ENCODE peak calls at places on chromosome 12, in ten cellular contexts. One of them, this sample, is unnamed.

GRCh38 chr12:14774074-14774943 is 29.0 kb downstream of the WBP11 start:
- DNase-seq in activated CD8-positive, alpha-beta memory T cell treated with anti-CD3 and anti-CD28 coated beads for 4 hours: peak
- DNase-seq in T-helper 1 cell: peak
- DNase-seq in NCI-H526: no peak
- DNase-seq in endothelial cell: peak
- DNase-seq in heart left ventricle: peak
- DNase-seq in NCI-H774: peak
- DNase-seq in stimulated activated CD4-positive, alpha-beta T cell treated with anti-CD3 and anti-CD28 coated beads, Interleukin-12 subunit alpha, Interleukin-12 subunit beta, amount 100 ng/mL, for 4 hours: peak
- DNase-seq in left cardiac atrium: peak
- DNase-seq in naive B cell: peak
- DNase-seq in this sample: peak

GRCh38 chr12:67885370-67886169 is 103.7 kb upstream of the IFNG-AS1 start:
- DNase-seq in endothelial cell: no peak
- DNase-seq in activated CD8-positive, alpha-beta memory T cell treated with anti-CD3 and anti-CD28 coated beads for 4 hours: no peak
- DNase-seq in left cardiac atrium: no peak
- DNase-seq in heart left ventricle: peak
- DNase-seq in naive B cell: no peak
- DNase-seq in NCI-H774: no peak
- DNase-seq in T-helper 1 cell: no peak
- DNase-seq in stimulated activated CD4-positive, alpha-beta T cell treated with anti-CD3 and anti-CD28 coated beads, Interleukin-12 subunit alpha, Interleukin-12 subunit beta, amount 100 ng/mL, for 4 hours: no peak
- DNase-seq in NCI-H526: no peak
- DNase-seq in this sample: no peak

GRCh38 chr12:108379761-108380160 is 40.6 kb upstream of the CMKLR1 start:
- DNase-seq in heart left ventricle: no peak
- DNase-seq in NCI-H526: no peak
- DNase-seq in activated CD8-positive, alpha-beta memory T cell treated with anti-CD3 and anti-CD28 coated beads for 4 hours: no peak
- DNase-seq in left cardiac atrium: no peak
- DNase-seq in endothelial cell: no peak
- DNase-seq in naive B cell: no peak
- DNase-seq in T-helper 1 cell: no peak
- DNase-seq in NCI-H774: no peak
- DNase-seq in stimulated activated CD4-positive, alpha-beta T cell treated with anti-CD3 and anti-CD28 coated beads, Interleukin-12 subunit alpha, Interleukin-12 subunit beta, amount 100 ng/mL, for 4 hours: no peak
- DNase-seq in this sample: no peak

GRCh38 chr12:754238-754816 is 1.9 kb downstream of the WNK1 start:
- DNase-seq in NCI-H774: no peak
- DNase-seq in endothelial cell: no peak
- DNase-seq in left cardiac atrium: no peak
- DNase-seq in naive B cell: no peak
- DNase-seq in stimulated activated CD4-positive, alpha-beta T cell treated with anti-CD3 and anti-CD28 coated beads, Interleukin-12 subunit alpha, Interleukin-12 subunit beta, amount 100 ng/mL, for 4 hours: no peak
- DNase-seq in NCI-H526: peak
- DNase-seq in T-helper 1 cell: no peak
- DNase-seq in activated CD8-positive, alpha-beta memory T cell treated with anti-CD3 and anti-CD28 coated beads for 4 hours: no peak
- DNase-seq in heart left ventricle: no peak
- DNase-seq in this sample: no peak

GRCh38 chr12:82411561-82412230 is 53.4 kb downstream of the METTL25 start:
- DNase-seq in naive B cell: no peak
- DNase-seq in activated CD8-positive, alpha-beta memory T cell treated with anti-CD3 and anti-CD28 coated beads for 4 hours: no peak
- DNase-seq in NCI-H526: no peak
- DNase-seq in left cardiac atrium: no peak
- DNase-seq in T-helper 1 cell: no peak
- DNase-seq in heart left ventricle: no peak
- DNase-seq in endothelial cell: no peak
- DNase-seq in NCI-H774: no peak
- DNase-seq in stimulated activated CD4-positive, alpha-beta T cell treated with anti-CD3 and anti-CD28 coated beads, Interleukin-12 subunit alpha, Interleukin-12 subunit beta, amount 100 ng/mL, for 4 hours: no peak
- DNase-seq in this sample: no peak

GRCh38 chr12:122830517-122831214 is 4.6 kb upstream of the HIP1R start:
- DNase-seq in NCI-H526: no peak
- DNase-seq in heart left ventricle: no peak
- DNase-seq in activated CD8-positive, alpha-beta memory T cell treated with anti-CD3 and anti-CD28 coated beads for 4 hours: no peak
- DNase-seq in T-helper 1 cell: no peak
- DNase-seq in NCI-H774: no peak
- DNase-seq in stimulated activated CD4-positive, alpha-beta T cell treated with anti-CD3 and anti-CD28 coated beads, Interleukin-12 subunit alpha, Interleukin-12 subunit beta, amount 100 ng/mL, for 4 hours: no peak
- DNase-seq in endothelial cell: no peak
- DNase-seq in naive B cell: no peak
- DNase-seq in left cardiac atrium: no peak
- DNase-seq in this sample: no peak

GRCh38 chr12:131379758-131380157 is 331.1 kb upstream of the SFSWAP start:
- DNase-seq in endothelial cell: no peak
- DNase-seq in NCI-H774: no peak
- DNase-seq in activated CD8-positive, alpha-beta memory T cell treated with anti-CD3 and anti-CD28 coated beads for 4 hours: no peak
- DNase-seq in T-helper 1 cell: no peak
- DNase-seq in NCI-H526: no peak
- DNase-seq in naive B cell: no peak
- DNase-seq in stimulated activated CD4-positive, alpha-beta T cell treated with anti-CD3 and anti-CD28 coated beads, Interleukin-12 subunit alpha, Interleukin-12 subunit beta, amount 100 ng/mL, for 4 hours: no peak
- DNase-seq in left cardiac atrium: no peak
- DNase-seq in heart left ventricle: no peak
- DNase-seq in this sample: no peak

GRCh38 chr12:51351913-51352532 is 5.5 kb upstream of the CELA1 start:
- DNase-seq in NCI-H774: peak
- DNase-seq in heart left ventricle: no peak
- DNase-seq in activated CD8-positive, alpha-beta memory T cell treated with anti-CD3 and anti-CD28 coated beads for 4 hours: no peak
- DNase-seq in T-helper 1 cell: peak
- DNase-seq in naive B cell: peak
- DNase-seq in NCI-H526: peak
- DNase-seq in stimulated activated CD4-positive, alpha-beta T cell treated with anti-CD3 and anti-CD28 coated beads, Interleukin-12 subunit alpha, Interleukin-12 subunit beta, amount 100 ng/mL, for 4 hours: no peak
- DNase-seq in left cardiac atrium: no peak
- DNase-seq in endothelial cell: peak
- DNase-seq in this sample: peak

GRCh38 chr12:19867151-19867550 is 427.9 kb downstream of the AEBP2 start:
- DNase-seq in endothelial cell: no peak
- DNase-seq in heart left ventricle: no peak
- DNase-seq in NCI-H526: no peak
- DNase-seq in stimulated activated CD4-positive, alpha-beta T cell treated with anti-CD3 and anti-CD28 coated beads, Interleukin-12 subunit alpha, Interleukin-12 subunit beta, amount 100 ng/mL, for 4 hours: no peak
- DNase-seq in T-helper 1 cell: no peak
- DNase-seq in left cardiac atrium: no peak
- DNase-seq in naive B cell: no peak
- DNase-seq in activated CD8-positive, alpha-beta memory T cell treated with anti-CD3 and anti-CD28 coated beads for 4 hours: no peak
- DNase-seq in NCI-H774: no peak
- DNase-seq in this sample: no peak

GRCh38 chr12:15015121-15015520 is 42.3 kb downstream of the PDE6H start:
- DNase-seq in endothelial cell: no peak
- DNase-seq in activated CD8-positive, alpha-beta memory T cell treated with anti-CD3 and anti-CD28 coated beads for 4 hours: no peak
- DNase-seq in T-helper 1 cell: no peak
- DNase-seq in left cardiac atrium: no peak
- DNase-seq in heart left ventricle: no peak
- DNase-seq in NCI-H526: no peak
- DNase-seq in NCI-H774: no peak
- DNase-seq in naive B cell: no peak
- DNase-seq in stimulated activated CD4-positive, alpha-beta T cell treated with anti-CD3 and anti-CD28 coated beads, Interleukin-12 subunit alpha, Interleukin-12 subunit beta, amount 100 ng/mL, for 4 hours: no peak
- DNase-seq in this sample: no peak

GRCh38 chr12:113939867-113940266 is 26.3 kb downstream of the RBM19 start:
- DNase-seq in activated CD8-positive, alpha-beta memory T cell treated with anti-CD3 and anti-CD28 coated beads for 4 hours: no peak
- DNase-seq in stimulated activated CD4-positive, alpha-beta T cell treated with anti-CD3 and anti-CD28 coated beads, Interleukin-12 subunit alpha, Interleukin-12 subunit beta, amount 100 ng/mL, for 4 hours: no peak
- DNase-seq in endothelial cell: no peak
- DNase-seq in NCI-H774: no peak
- DNase-seq in left cardiac atrium: no peak
- DNase-seq in NCI-H526: no peak
- DNase-seq in naive B cell: no peak
- DNase-seq in heart left ventricle: no peak
- DNase-seq in T-helper 1 cell: no peak
- DNase-seq in this sample: no peak

GRCh38 chr12:51886021-51886710 is 1.7 kb upstream of the ANKRD33 start:
- DNase-seq in NCI-H526: no peak
- DNase-seq in heart left ventricle: peak
- DNase-seq in naive B cell: peak
- DNase-seq in activated CD8-positive, alpha-beta memory T cell treated with anti-CD3 and anti-CD28 coated beads for 4 hours: peak
- DNase-seq in NCI-H774: no peak
- DNase-seq in stimulated activated CD4-positive, alpha-beta T cell treated with anti-CD3 and anti-CD28 coated beads, Interleukin-12 subunit alpha, Interleukin-12 subunit beta, amount 100 ng/mL, for 4 hours: no peak
- DNase-seq in T-helper 1 cell: peak
- DNase-seq in endothelial cell: no peak
- DNase-seq in left cardiac atrium: peak
- DNase-seq in this sample: peak

GRCh38 chr12:119877639-119877948 is 474 bp upstream of the CIT start:
- DNase-seq in activated CD8-positive, alpha-beta memory T cell treated with anti-CD3 and anti-CD28 coated beads for 4 hours: no peak
- DNase-seq in heart left ventricle: no peak
- DNase-seq in endothelial cell: no peak
- DNase-seq in stimulated activated CD4-positive, alpha-beta T cell treated with anti-CD3 and anti-CD28 coated beads, Interleukin-12 subunit alpha, Interleukin-12 subunit beta, amount 100 ng/mL, for 4 hours: no peak
- DNase-seq in NCI-H774: no peak
- DNase-seq in T-helper 1 cell: no peak
- DNase-seq in NCI-H526: no peak
- DNase-seq in left cardiac atrium: no peak
- DNase-seq in naive B cell: no peak
- DNase-seq in this sample: no peak

GRCh38 chr12:72738811-72739210 is 466.6 kb downstream of the TRHDE start:
- DNase-seq in T-helper 1 cell: no peak
- DNase-seq in activated CD8-positive, alpha-beta memory T cell treated with anti-CD3 and anti-CD28 coated beads for 4 hours: no peak
- DNase-seq in left cardiac atrium: no peak
- DNase-seq in NCI-H774: no peak
- DNase-seq in NCI-H526: no peak
- DNase-seq in stimulated activated CD4-positive, alpha-beta T cell treated with anti-CD3 and anti-CD28 coated beads, Interleukin-12 subunit alpha, Interleukin-12 subunit beta, amount 100 ng/mL, for 4 hours: no peak
- DNase-seq in heart left ventricle: no peak
- DNase-seq in endothelial cell: no peak
- DNase-seq in naive B cell: no peak
- DNase-seq in this sample: no peak

GRCh38 chr12:44377443-44378160 is 498.5 kb downstream of the NELL2 start:
- DNase-seq in left cardiac atrium: no peak
- DNase-seq in NCI-H526: no peak
- DNase-seq in naive B cell: no peak
- DNase-seq in T-helper 1 cell: no peak
- DNase-seq in heart left ventricle: no peak
- DNase-seq in NCI-H774: peak
- DNase-seq in activated CD8-positive, alpha-beta memory T cell treated with anti-CD3 and anti-CD28 coated beads for 4 hours: no peak
- DNase-seq in endothelial cell: no peak
- DNase-seq in stimulated activated CD4-positive, alpha-beta T cell treated with anti-CD3 and anti-CD28 coated beads, Interleukin-12 subunit alpha, Interleukin-12 subunit beta, amount 100 ng/mL, for 4 hours: no peak
- DNase-seq in this sample: no peak

GRCh38 chr12:46492471-46493351 is 120.1 kb upstream of the SLC38A2 start:
- DNase-seq in left cardiac atrium: no peak
- DNase-seq in heart left ventricle: no peak
- DNase-seq in endothelial cell: no peak
- DNase-seq in naive B cell: no peak
- DNase-seq in activated CD8-positive, alpha-beta memory T cell treated with anti-CD3 and anti-CD28 coated beads for 4 hours: no peak
- DNase-seq in NCI-H526: no peak
- DNase-seq in stimulated activated CD4-positive, alpha-beta T cell treated with anti-CD3 and anti-CD28 coated beads, Interleukin-12 subunit alpha, Interleukin-12 subunit beta, amount 100 ng/mL, for 4 hours: no peak
- DNase-seq in T-helper 1 cell: no peak
- DNase-seq in NCI-H774: peak
- DNase-seq in this sample: no peak

GRCh38 chr12:66902020-66902419 is 223.1 kb upstream of the GRIP1 start:
- DNase-seq in NCI-H774: no peak
- DNase-seq in NCI-H526: no peak
- DNase-seq in T-helper 1 cell: no peak
- DNase-seq in left cardiac atrium: no peak
- DNase-seq in endothelial cell: no peak
- DNase-seq in naive B cell: no peak
- DNase-seq in stimulated activated CD4-positive, alpha-beta T cell treated with anti-CD3 and anti-CD28 coated beads, Interleukin-12 subunit alpha, Interleukin-12 subunit beta, amount 100 ng/mL, for 4 hours: no peak
- DNase-seq in heart left ventricle: no peak
- DNase-seq in activated CD8-positive, alpha-beta memory T cell treated with anti-CD3 and anti-CD28 coated beads for 4 hours: no peak
- DNase-seq in this sample: no peak

GRCh38 chr12:38887770-38888169 is 17.6 kb downstream of the CPNE8 start:
- DNase-seq in T-helper 1 cell: no peak
- DNase-seq in activated CD8-positive, alpha-beta memory T cell treated with anti-CD3 and anti-CD28 coated beads for 4 hours: no peak
- DNase-seq in left cardiac atrium: no peak
- DNase-seq in NCI-H774: no peak
- DNase-seq in heart left ventricle: no peak
- DNase-seq in stimulated activated CD4-positive, alpha-beta T cell treated with anti-CD3 and anti-CD28 coated beads, Interleukin-12 subunit alpha, Interleukin-12 subunit beta, amount 100 ng/mL, for 4 hours: no peak
- DNase-seq in NCI-H526: no peak
- DNase-seq in endothelial cell: no peak
- DNase-seq in naive B cell: no peak
- DNase-seq in this sample: no peak

GRCh38 chr12:11729008-11729407 is 79.5 kb downstream of the ETV6 start:
- DNase-seq in NCI-H526: peak
- DNase-seq in heart left ventricle: no peak
- DNase-seq in activated CD8-positive, alpha-beta memory T cell treated with anti-CD3 and anti-CD28 coated beads for 4 hours: no peak
- DNase-seq in naive B cell: peak
- DNase-seq in NCI-H774: no peak
- DNase-seq in T-helper 1 cell: no peak
- DNase-seq in endothelial cell: no peak
- DNase-seq in stimulated activated CD4-positive, alpha-beta T cell treated with anti-CD3 and anti-CD28 coated beads, Interleukin-12 subunit alpha, Interleukin-12 subunit beta, amount 100 ng/mL, for 4 hours: no peak
- DNase-seq in left cardiac atrium: no peak
- DNase-seq in this sample: no peak

GRCh38 chr12:110649341-110649847 is 35.5 kb downstream of the TCTN1 start:
- DNase-seq in endothelial cell: no peak
- DNase-seq in left cardiac atrium: no peak
- DNase-seq in T-helper 1 cell: no peak
- DNase-seq in NCI-H774: no peak
- DNase-seq in stimulated activated CD4-positive, alpha-beta T cell treated with anti-CD3 and anti-CD28 coated beads, Interleukin-12 subunit alpha, Interleukin-12 subunit beta, amount 100 ng/mL, for 4 hours: no peak
- DNase-seq in heart left ventricle: no peak
- DNase-seq in activated CD8-positive, alpha-beta memory T cell treated with anti-CD3 and anti-CD28 coated beads for 4 hours: no peak
- DNase-seq in naive B cell: peak
- DNase-seq in NCI-H526: no peak
- DNase-seq in this sample: no peak

GRCh38 chr12:795305-795704 is 42.9 kb downstream of the WNK1 start:
- DNase-seq in left cardiac atrium: no peak
- DNase-seq in endothelial cell: no peak
- DNase-seq in activated CD8-positive, alpha-beta memory T cell treated with anti-CD3 and anti-CD28 coated beads for 4 hours: peak
- DNase-seq in T-helper 1 cell: peak
- DNase-seq in NCI-H526: no peak
- DNase-seq in naive B cell: no peak
- DNase-seq in heart left ventricle: no peak
- DNase-seq in stimulated activated CD4-positive, alpha-beta T cell treated with anti-CD3 and anti-CD28 coated beads, Interleukin-12 subunit alpha, Interleukin-12 subunit beta, amount 100 ng/mL, for 4 hours: peak
- DNase-seq in NCI-H774: no peak
- DNase-seq in this sample: peak

GRCh38 chr12:30754383-30754749 is 385 bp downstream of the CAPRIN2 start:
- DNase-seq in T-helper 1 cell: no peak
- DNase-seq in NCI-H526: peak
- DNase-seq in activated CD8-positive, alpha-beta memory T cell treated with anti-CD3 and anti-CD28 coated beads for 4 hours: no peak
- DNase-seq in heart left ventricle: no peak
- DNase-seq in left cardiac atrium: no peak
- DNase-seq in endothelial cell: no peak
- DNase-seq in NCI-H774: no peak
- DNase-seq in naive B cell: no peak
- DNase-seq in stimulated activated CD4-positive, alpha-beta T cell treated with anti-CD3 and anti-CD28 coated beads, Interleukin-12 subunit alpha, Interleukin-12 subunit beta, amount 100 ng/mL, for 4 hours: no peak
- DNase-seq in this sample: no peak

GRCh38 chr12:129097451-129097850 is 244.2 kb downstream of the GLT1D1 start:
- DNase-seq in NCI-H774: no peak
- DNase-seq in naive B cell: no peak
- DNase-seq in activated CD8-positive, alpha-beta memory T cell treated with anti-CD3 and anti-CD28 coated beads for 4 hours: no peak
- DNase-seq in T-helper 1 cell: no peak
- DNase-seq in endothelial cell: no peak
- DNase-seq in left cardiac atrium: no peak
- DNase-seq in stimulated activated CD4-positive, alpha-beta T cell treated with anti-CD3 and anti-CD28 coated beads, Interleukin-12 subunit alpha, Interleukin-12 subunit beta, amount 100 ng/mL, for 4 hours: no peak
- DNase-seq in NCI-H526: no peak
- DNase-seq in heart left ventricle: no peak
- DNase-seq in this sample: no peak

GRCh38 chr12:105204127-105204526 is 31.8 kb downstream of the APPL2 start:
- DNase-seq in NCI-H774: no peak
- DNase-seq in left cardiac atrium: no peak
- DNase-seq in NCI-H526: no peak
- DNase-seq in naive B cell: no peak
- DNase-seq in activated CD8-positive, alpha-beta memory T cell treated with anti-CD3 and anti-CD28 coated beads for 4 hours: no peak
- DNase-seq in heart left ventricle: no peak
- DNase-seq in T-helper 1 cell: no peak
- DNase-seq in endothelial cell: no peak
- DNase-seq in stimulated activated CD4-positive, alpha-beta T cell treated with anti-CD3 and anti-CD28 coated beads, Interleukin-12 subunit alpha, Interleukin-12 subunit beta, amount 100 ng/mL, for 4 hours: no peak
- DNase-seq in this sample: no peak

GRCh38 chr12:55699471-55700055 is 8.1 kb downstream of the ITGA7 start:
- DNase-seq in endothelial cell: no peak
- DNase-seq in naive B cell: no peak
- DNase-seq in stimulated activated CD4-positive, alpha-beta T cell treated with anti-CD3 and anti-CD28 coated beads, Interleukin-12 subunit alpha, Interleukin-12 subunit beta, amount 100 ng/mL, for 4 hours: no peak
- DNase-seq in activated CD8-positive, alpha-beta memory T cell treated with anti-CD3 and anti-CD28 coated beads for 4 hours: no peak
- DNase-seq in left cardiac atrium: no peak
- DNase-seq in NCI-H526: no peak
- DNase-seq in T-helper 1 cell: no peak
- DNase-seq in heart left ventricle: no peak
- DNase-seq in NCI-H774: no peak
- DNase-seq in this sample: no peak

GRCh38 chr12:53059434-53060063 is 9.7 kb downstream of the TNS2 start:
- DNase-seq in activated CD8-positive, alpha-beta memory T cell treated with anti-CD3 and anti-CD28 coated beads for 4 hours: no peak
- DNase-seq in heart left ventricle: no peak
- DNase-seq in NCI-H774: no peak
- DNase-seq in endothelial cell: no peak
- DNase-seq in left cardiac atrium: no peak
- DNase-seq in NCI-H526: no peak
- DNase-seq in stimulated activated CD4-positive, alpha-beta T cell treated with anti-CD3 and anti-CD28 coated beads, Interleukin-12 subunit alpha, Interleukin-12 subunit beta, amount 100 ng/mL, for 4 hours: no peak
- DNase-seq in T-helper 1 cell: no peak
- DNase-seq in naive B cell: no peak
- DNase-seq in this sample: no peak

GRCh38 chr12:123141615-123142517 is 9.0 kb downstream of the PITPNM2 start:
- DNase-seq in left cardiac atrium: peak
- DNase-seq in activated CD8-positive, alpha-beta memory T cell treated with anti-CD3 and anti-CD28 coated beads for 4 hours: no peak
- DNase-seq in heart left ventricle: no peak
- DNase-seq in T-helper 1 cell: no peak
- DNase-seq in endothelial cell: no peak
- DNase-seq in NCI-H774: no peak
- DNase-seq in NCI-H526: peak
- DNase-seq in stimulated activated CD4-positive, alpha-beta T cell treated with anti-CD3 and anti-CD28 coated beads, Interleukin-12 subunit alpha, Interleukin-12 subunit beta, amount 100 ng/mL, for 4 hours: no peak
- DNase-seq in naive B cell: no peak
- DNase-seq in this sample: no peak

GRCh38 chr12:54980341-54980740 is 4.2 kb downstream of the TESPA1 start:
- DNase-seq in endothelial cell: no peak
- DNase-seq in NCI-H526: no peak
- DNase-seq in naive B cell: no peak
- DNase-seq in NCI-H774: no peak
- DNase-seq in heart left ventricle: no peak
- DNase-seq in left cardiac atrium: no peak
- DNase-seq in activated CD8-positive, alpha-beta memory T cell treated with anti-CD3 and anti-CD28 coated beads for 4 hours: no peak
- DNase-seq in stimulated activated CD4-positive, alpha-beta T cell treated with anti-CD3 and anti-CD28 coated beads, Interleukin-12 subunit alpha, Interleukin-12 subunit beta, amount 100 ng/mL, for 4 hours: no peak
- DNase-seq in T-helper 1 cell: peak
- DNase-seq in this sample: peak

This sample was measured in activated T-helper 2 cell treated with anti-CD3 and anti-CD28 coated beads, Interferon-gamma antibody, Interleukin-2, Interleukin-4, amounts not matched to agents 10 μg/mL and 5 μg/mL and 100 μg/mL, durations not matched to agents 14 hours and 24 hours and 36 hours.